ENCODE peak calls at places on chromosomes 3 and 15, in eight cellular contexts. T is tibial nerve, A is GM04504, S is head of caudate nucleus, Q is Calu3, E is ELR, K is caudate nucleus, J is HCT116. L is an unnamed sample.

GRCh38 chr3:111315911-111316310 is 226.1 kb upstream of the CD96 start:
- DNase-seq in K (no peak), A (peak; percentile 35), J (no peak), E (peak; percentile 50), S (no peak), Q (no peak), T (no peak), L (no peak)

GRCh38 chr3:139326707-139327106 is 17.1 kb upstream of the MRPS22 start:
- DNase-seq in K (no peak), E (no peak), A (no peak), S (no peak), T (no peak), Q (no peak), J (no peak), L (no peak)

GRCh38 chr15:90839187-90840071 is 29.0 kb upstream of the FURIN start:
- DNase-seq in A (no peak), T (no peak), S (no peak), K (no peak), E (no peak), Q (peak; percentile 29), J (no peak), L (no peak)

GRCh38 chr3:190205739-190206138 is 85.0 kb upstream of the P3H2 start:
- DNase-seq in Q (no peak), A (no peak), T (no peak), S (no peak), K (no peak), J (no peak), E (peak; percentile 92), L (peak; percentile 51)

GRCh38 chr15:89768071-89768500 is 8.0 kb upstream of the MESP2 start:
- DNase-seq in A (peak; percentile 34), E (no peak), K (no peak), S (no peak), Q (no peak), T (peak; percentile 61), J (no peak), L (no peak)

GRCh38 chr15:69314174-69314573 is 15.5 kb downstream of the PAQR5 start:
- DNase-seq in E (no peak), A (no peak), K (no peak), J (no peak), T (no peak), S (no peak), Q (no peak), L (no peak)

GRCh38 chr3:58350627-58351013 is 17.9 kb downstream of the PXK start:
- DNase-seq in Q (no peak), T (no peak), A (no peak), S (no peak), K (no peak), E (peak; percentile 60), J (no peak), L (no peak)

GRCh38 chr3:72319202-72320095 is 528.8 kb downstream of the SHQ1 start:
- DNase-seq in Q (no peak), S (no peak), T (no peak), E (peak; percentile 51), K (no peak), A (no peak), J (no peak), L (no peak)

GRCh38 chr3:52032702-52033408 is 23.5 kb downstream of the DUSP7 start:
- DNase-seq in K (peak; percentile 17), A (no peak), Q (no peak), E (no peak), S (peak; percentile 64), T (no peak), J (no peak), L (no peak)